ENCODE peak calls at places on chromosomes 16 and 17, in five cellular contexts. U, W, N, Z and T are unnamed samples.

GRCh38 chr17:10094806-10095205 is 103.6 kb downstream of the GAS7 start:
- DNase-seq in U (no peak), W (no peak), N (no peak), Z (no peak), T (no peak)

GRCh38 chr17:34308376-34308775 is 10.9 kb upstream of the CCL8 start:
- DNase-seq in U (no peak), W (no peak), N (no peak), Z (no peak), T (no peak)

GRCh38 chr16:27321013-27321960 is 7.5 kb downstream of the IL4R start:
- DNase-seq in U (no peak), W (no peak), N (no peak), Z (peak), T (no peak)

GRCh38 chr17:81960130-81960958 is 643 bp downstream of the NOTUM start:
- DNase-seq in U (no peak), W (peak), N (no peak), Z (no peak), T (peak)

GRCh38 chr16:11390573-11391495 is 45.6 kb downstream of the RMI2 start:
- DNase-seq in U (no peak), W (no peak), N (no peak), Z (no peak), T (peak)

GRCh38 chr17:37066322-37066905 is 117.7 kb downstream of the AATF start:
- DNase-seq in U (no peak), W (no peak), N (no peak), Z (no peak), T (peak)

GRCh38 chr16:67423634-67424575 is 7.0 kb upstream of the HSD11B2 start:
- DNase-seq in U (no peak), W (no peak), N (no peak), Z (no peak), T (peak)

GRCh38 chr17:5871666-5872065 is 198.5 kb upstream of the WSCD1 start:
- DNase-seq in U (no peak), W (no peak), N (no peak), Z (no peak), T (no peak)

GRCh38 chr16:4593069-4593468 is 21.6 kb downstream of the UBALD1 start:
- DNase-seq in U (no peak), W (no peak), N (no peak), Z (no peak), T (peak)

GRCh38 chr17:81717766-81718089 is 5.6 kb downstream of the SLC25A10 start:
- DNase-seq in U (no peak), W (no peak), N (no peak), Z (no peak), T (no peak)